ENCODE peak calls at places on chromosomes 13 and 19, in five cellular contexts. U is left lung, R is kidney epithelial cell, H is ovary, X is sigmoid colon. C is an unnamed sample.

GRCh38 chr19:38266981-38267597 is 2.7 kb downstream of the SPINT2 start:
- DNase-seq in U (no peak), R (peak), H (no peak), X (no peak), C (peak)

GRCh38 chr13:28297341-28297740 is 159.0 kb downstream of the PAN3 start:
- DNase-seq in U (no peak), R (no peak), H (no peak), X (no peak), C (no peak)

GRCh38 chr19:31548941-31549340 is 199.7 kb upstream of the TSHZ3 start:
- DNase-seq in U (no peak), R (no peak), H (no peak), X (peak), C (no peak)

GRCh38 chr13:110317093-110317492 is 10.0 kb downstream of the COL4A2 start:
- DNase-seq in U (no peak), R (no peak), H (no peak), X (no peak), C (no peak)

GRCh38 chr13:20074956-20075355 is 85.9 kb downstream of the GJA3 start:
- DNase-seq in U (no peak), R (no peak), H (no peak), X (no peak), C (no peak)

GRCh38 chr13:25652764-25653163 is 281.0 kb downstream of the ATP8A2 start:
- DNase-seq in U (no peak), R (peak), H (no peak), X (no peak), C (no peak)

GRCh38 chr13:76210262-76210661 is 574.1 kb downstream of the LMO7 start:
- DNase-seq in U (peak), R (no peak), H (no peak), X (no peak), C (no peak)

GRCh38 chr13:73991384-73991783 is 142.8 kb downstream of the KLF12 start:
- DNase-seq in U (no peak), R (no peak), H (no peak), X (no peak), C (no peak)

GRCh38 chr13:94088742-94089141 is 390.7 kb downstream of the DCT start:
- DNase-seq in U (no peak), R (no peak), H (no peak), X (no peak), C (no peak)

GRCh38 chr13:100789968-100790367 is 115.4 kb upstream of the TMTC4 start:
- DNase-seq in U (no peak), R (no peak), H (no peak), X (no peak), C (no peak)

GRCh38 chr13:88063741-88064140 is 392.6 kb downstream of the SLITRK5 start:
- DNase-seq in U (no peak), R (no peak), H (no peak), X (no peak), C (no peak)

GRCh38 chr13:93248627-93249047 is 22.0 kb downstream of the GPC6 start:
- DNase-seq in U (peak), R (no peak), H (no peak), X (no peak), C (peak)

GRCh38 chr13:43159007-43159406 is 135.6 kb downstream of the DNAJC15 start:
- DNase-seq in U (no peak), R (no peak), H (no peak), X (no peak), C (no peak)

GRCh38 chr13:90477194-90477593 is 870.3 kb upstream of the MIR17HG start:
- DNase-seq in U (no peak), R (no peak), H (no peak), X (no peak), C (no peak)

GRCh38 chr13:91085127-91085526 is 262.4 kb upstream of the MIR17HG start:
- DNase-seq in U (no peak), R (no peak), H (no peak), X (no peak), C (no peak)

GRCh38 chr19:54186934-54187381 is 2.4 kb downstream of the MBOAT7 start:
- DNase-seq in U (no peak), R (no peak), H (no peak), X (no peak), C (no peak)

GRCh38 chr19:15479391-15480345 is at the start of gene PGLYRP2:
- DNase-seq in U (peak), R (no peak), H (no peak), X (no peak), C (no peak)

GRCh38 chr19:7679771-7680605 is 645 bp upstream of the TRAPPC5 start:
- DNase-seq in U (no peak), R (no peak), H (no peak), X (no peak), C (no peak)

GRCh38 chr19:7767487-7767886 is 4.4 kb downstream of the CLEC4M start:
- DNase-seq in U (no peak), R (no peak), H (no peak), X (no peak), C (no peak)

GRCh38 chr13:50969691-50970090 is 60.1 kb downstream of the RNASEH2B start:
- DNase-seq in U (no peak), R (no peak), H (no peak), X (no peak), C (no peak)

GRCh38 chr19:15516363-15516762 is 8.0 kb downstream of the CYP4F22 start:
- DNase-seq in U (no peak), R (no peak), H (no peak), X (no peak), C (no peak)

GRCh38 chr13:114309806-114310410 is 4.4 kb upstream of the CHAMP1 start:
- DNase-seq in U (no peak), R (no peak), H (no peak), X (no peak), C (no peak)

GRCh38 chr19:17266026-17266425 is 1.2 kb upstream of the BABAM1 start:
- DNase-seq in U (no peak), R (no peak), H (no peak), X (no peak), C (no peak)

GRCh38 chr19:8158411-8159074 is 9.2 kb upstream of the FBN3 start:
- DNase-seq in U (no peak), R (peak), H (no peak), X (peak), C (no peak)

GRCh38 chr13:101767096-101767495 is 314.6 kb downstream of the ITGBL1 start:
- DNase-seq in U (no peak), R (no peak), H (no peak), X (no peak), C (no peak)

GRCh38 chr19:1977116-1977515 is 36.1 kb downstream of the CSNK1G2 start:
- DNase-seq in U (no peak), R (no peak), H (no peak), X (no peak), C (no peak)

GRCh38 chr13:44274838-44275237 is 98.8 kb upstream of the SERP2 start:
- DNase-seq in U (no peak), R (no peak), H (no peak), X (no peak), C (no peak)

GRCh38 chr13:92806215-92806614 is 420.4 kb upstream of the GPC6 start:
- DNase-seq in U (no peak), R (no peak), H (no peak), X (no peak), C (no peak)

GRCh38 chr19:49949735-49950589 is 11.0 kb downstream of the SIGLEC11 start:
- DNase-seq in U (no peak), R (no peak), H (no peak), X (no peak), C (no peak)

GRCh38 chr19:42115219-42115618 is 17.0 kb downstream of the POU2F2 start:
- DNase-seq in U (no peak), R (no peak), H (no peak), X (no peak), C (no peak)

GRCh38 chr19:48633148-48634035 is 3.8 kb downstream of the DBP start:
- DNase-seq in U (no peak), R (no peak), H (peak), X (no peak), C (no peak)

GRCh38 chr13:39779337-39780270 is 124.1 kb downstream of the COG6 start:
- DNase-seq in U (no peak), R (no peak), H (no peak), X (no peak), C (no peak)

GRCh38 chr19:37905936-37906867 is at the start of gene WDR87:
- DNase-seq in U (peak), R (no peak), H (no peak), X (no peak), C (no peak)

DNA sequence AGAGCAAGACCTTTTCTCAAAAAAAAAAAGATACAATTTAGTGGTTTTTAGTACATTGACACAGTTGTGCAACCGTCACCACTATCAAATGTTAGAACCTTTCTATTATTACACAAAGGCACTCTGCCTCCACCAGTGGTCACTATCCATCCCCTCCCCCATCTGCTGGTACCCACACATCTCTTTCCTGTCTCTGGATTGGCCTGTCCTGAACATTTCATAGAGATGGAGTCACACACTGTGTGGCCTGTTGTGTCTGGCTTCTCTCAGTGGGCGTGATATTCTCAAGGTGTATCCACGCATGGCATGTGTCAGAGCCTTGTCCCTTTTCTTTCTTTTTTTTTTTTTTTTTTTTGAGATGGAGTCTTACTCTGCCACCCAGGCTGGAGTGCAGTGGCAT is 11.2 kb downstream of the KDM4B start:
- DNase-seq in U (no peak), R (peak), H (no peak), X (no peak), C (no peak)
- TF ChIP-seq CTCF in U (no peak), R (no peak), H (no peak), X (no peak), C (no peak)

GRCh38 chr19:5294403-5295160 is 46.0 kb downstream of the PTPRS start:
- DNase-seq in U (no peak), R (no peak), H (no peak), X (no peak), C (no peak)
- H3K4me3 ChIP-seq in U (no peak), R (no peak), H (peak), X (no peak), C (peak)

DNA sequence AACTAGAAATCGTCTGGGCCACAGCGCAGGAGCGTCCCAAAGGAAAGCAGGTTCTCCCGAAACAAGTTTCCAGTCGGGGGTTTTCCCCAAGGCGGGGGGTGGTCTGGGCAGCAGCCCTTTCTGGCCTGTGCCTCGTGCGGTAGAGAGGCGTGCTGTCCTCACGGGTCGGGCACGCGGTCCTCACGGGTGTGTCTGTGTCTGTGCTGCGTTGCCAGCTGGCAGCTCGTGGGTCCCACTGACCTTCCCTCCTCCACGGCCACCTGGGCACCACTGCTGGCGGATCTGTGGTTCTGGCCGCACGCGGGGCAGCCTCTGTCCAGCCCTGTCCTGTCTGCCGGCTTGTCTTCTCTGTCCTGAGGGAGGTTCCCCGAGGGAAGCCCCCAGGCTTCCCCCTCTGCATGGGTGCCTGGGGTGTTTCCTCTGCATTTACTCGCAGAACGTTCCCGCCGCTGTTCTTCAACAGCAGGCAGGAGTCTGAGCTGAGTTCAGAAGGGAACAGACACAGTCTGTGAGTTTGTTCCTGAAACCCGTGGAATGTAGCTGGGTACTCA is 98.2 kb upstream of the MCF2L start:
- DNase-seq in U (no peak), R (no peak), H (no peak), X (peak), C (no peak)
- TF ChIP-seq CTCF in U (no peak), R (no peak), H (no peak), X (no peak), C (no peak)

GRCh38 chr19:56765107-56765506 is 75.4 kb downstream of the PEG3 start:
- DNase-seq in U (peak), R (no peak), H (peak), X (peak), C (no peak)
- H3K4me3 ChIP-seq in U (peak), R (peak), H (peak), X (peak), C (no peak)

GRCh38 chr13:79497852-79498251 is 16.9 kb downstream of the NDFIP2 start:
- DNase-seq in U (no peak), R (no peak), H (no peak), X (no peak), C (no peak)

GRCh38 chr13:79501538-79502232 is 20.7 kb downstream of the NDFIP2 start:
- DNase-seq in U (no peak), R (no peak), H (no peak), X (no peak), C (no peak)

GRCh38 chr13:79503473-79504017 is 22.6 kb downstream of the NDFIP2 start:
- DNase-seq in U (no peak), R (no peak), H (no peak), X (no peak), C (no peak)

GRCh38 chr13:79500829-79501228 is 19.9 kb downstream of the NDFIP2 start:
- DNase-seq in U (no peak), R (no peak), H (no peak), X (no peak), C (no peak)

DNA sequence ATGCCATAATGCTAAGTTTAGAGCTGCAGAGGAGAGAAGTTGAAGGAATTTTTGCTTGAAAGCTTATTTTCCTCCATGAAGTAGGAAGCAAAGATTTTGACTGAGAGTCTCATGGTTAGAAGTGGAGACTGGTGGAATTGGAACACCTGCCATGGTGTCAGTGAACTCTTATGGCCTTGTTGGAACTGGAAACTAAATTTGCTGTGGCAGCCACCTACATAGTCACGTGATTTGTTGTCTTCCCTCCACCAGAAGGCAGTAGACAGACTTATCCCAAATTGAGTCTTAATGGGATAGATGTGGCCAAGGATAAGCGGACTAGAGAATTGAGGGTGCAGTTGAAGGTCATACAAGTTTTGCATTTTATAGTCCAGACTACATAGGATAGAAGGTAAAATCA is 22.1 kb downstream of the NDFIP2 start:
- DNase-seq in U (no peak), R (no peak), H (no peak), X (no peak), C (no peak)
- TF ChIP-seq CTCF in U (no peak), R (no peak), H (no peak), X (no peak), C (no peak)

GRCh38 chr19:13790354-13790753 is 4.9 kb upstream of the ZSWIM4 start:
- DNase-seq in U (no peak), R (no peak), H (no peak), X (no peak), C (no peak)
- H3K4me3 ChIP-seq in U (no peak), R (no peak), H (no peak), X (no peak), C (no peak)

DNA sequence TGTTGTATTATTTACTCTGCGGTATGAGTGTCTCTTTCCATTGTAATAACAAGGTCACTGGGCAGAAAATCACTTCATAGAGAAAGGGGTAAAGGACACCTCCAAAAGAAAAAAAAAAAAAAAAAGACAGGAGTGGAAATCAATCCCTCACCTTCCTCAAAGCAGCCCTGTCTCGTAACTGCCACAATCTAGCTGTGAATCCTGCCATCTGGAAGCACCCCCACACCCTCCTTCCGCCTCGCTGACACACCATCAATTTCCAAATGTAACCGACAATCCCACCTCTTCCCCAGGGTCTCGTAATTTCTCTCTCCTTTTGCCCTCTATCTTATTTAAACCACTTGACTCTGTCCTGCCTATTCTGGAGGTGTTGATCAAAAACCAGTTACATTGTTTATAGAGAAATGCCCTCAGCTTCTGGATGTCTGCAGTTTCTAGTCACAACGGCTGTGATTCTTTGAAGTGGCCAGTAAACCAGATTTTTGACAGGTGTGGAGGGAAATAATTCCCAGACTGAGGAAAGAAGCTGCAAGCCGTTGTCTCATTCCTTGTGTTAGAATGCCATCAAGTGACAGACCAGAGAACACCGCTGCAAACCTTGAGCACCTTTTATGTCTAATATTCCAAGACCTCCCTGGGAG is 9.1 kb upstream of the POP4 start:
- DNase-seq in U (no peak), R (no peak), H (no peak), X (no peak), C (no peak)
- TF ChIP-seq CTCF in U (no peak), R (peak), H (no peak), X (no peak), C (peak)

GRCh38 chr19:51018745-51019543 is 565 bp downstream of the KLK10 start:
- DNase-seq in U (no peak), R (no peak), H (peak), X (no peak), C (no peak)
- H3K4me3 ChIP-seq in U (peak), R (peak), H (peak), X (no peak), C (peak)